ENCODE peak calls at places on chromosome 1, in nine cellular contexts. E, R, V, Z, Y, G, J, N and O are unnamed samples.

GRCh38 chr1:38451541-38451993 is 405.0 kb upstream of the POU3F1 start:
- DNase-seq in E (no peak), R (peak; percentile 87), V (no peak), Z (no peak), Y (no peak), G (peak; percentile 26), J (no peak), N (no peak), O (peak; percentile 63)

GRCh38 chr1:39021431-39021830 is 4.7 kb upstream of the NDUFS5 start:
- DNase-seq in E (no peak), R (no peak), V (no peak), Z (no peak), Y (no peak), G (peak; percentile 15), J (no peak), N (no peak), O (no peak)

GRCh38 chr1:147673401-147673800 is 3.1 kb upstream of the ACP6 start:
- DNase-seq in E (no peak), R (no peak), V (no peak), Z (no peak), Y (no peak), G (peak; percentile 28), J (no peak), N (no peak), O (no peak)

GRCh38 chr1:24021403-24022266 is 41.5 kb upstream of the SRSF10 start:
- DNase-seq in E (peak; percentile 33), R (no peak), V (no peak), Z (peak; percentile 84), Y (no peak), G (peak; percentile 42), J (no peak), N (no peak), O (no peak)

GRCh38 chr1:171819946-171820345 is 21.4 kb upstream of the DNM3 start:
- DNase-seq in E (no peak), R (no peak), V (no peak), Z (no peak), Y (no peak), G (no peak), J (no peak), N (no peak), O (no peak)

GRCh38 chr1:94633051-94633450 is 91.5 kb upstream of the F3 start:
- DNase-seq in E (no peak), R (no peak), V (no peak), Z (no peak), Y (no peak), G (peak; percentile 74), J (no peak), N (no peak), O (no peak)

GRCh38 chr1:154760469-154760933 is 109.6 kb downstream of the KCNN3 start:
- DNase-seq in E (peak; percentile 56), R (peak; percentile 61), V (peak; percentile 91), Z (peak; percentile 75), Y (peak; percentile 69), G (no peak), J (peak; percentile 91), N (peak; percentile 90), O (peak; percentile 86)

GRCh38 chr1:18279713-18280074 is 172.1 kb downstream of the IGSF21 start:
- DNase-seq in E (no peak), R (no peak), V (no peak), Z (no peak), Y (no peak), G (no peak), J (no peak), N (no peak), O (no peak)

GRCh38 chr1:228315484-228315944 is 91.1 kb downstream of the TRIM11 start:
- DNase-seq in E (no peak), R (no peak), V (no peak), Z (no peak), Y (no peak), G (no peak), J (no peak), N (no peak), O (no peak)

GRCh38 chr1:39418223-39418622 is 73.2 kb upstream of the BMP8A start:
- DNase-seq in E (no peak), R (no peak), V (no peak), Z (no peak), Y (no peak), G (peak; percentile 44), J (no peak), N (no peak), O (no peak)

GRCh38 chr1:201720522-201720844 is 108.5 kb upstream of the IPO9 start:
- DNase-seq in E (no peak), R (peak; percentile 44), V (no peak), Z (no peak), Y (no peak), G (no peak), J (no peak), N (no peak), O (no peak)

GRCh38 chr1:234600418-234601216 is 9.4 kb downstream of the IRF2BP2 start:
- DNase-seq in E (peak; percentile 50), R (no peak), V (no peak), Z (peak; percentile 55), Y (no peak), G (no peak), J (no peak), N (peak; percentile 56), O (peak; percentile 75)

GRCh38 chr1:163170975-163171676 is 31.6 kb downstream of the RGS5 start:
- DNase-seq in E (no peak), R (no peak), V (no peak), Z (peak; percentile 13), Y (no peak), G (peak; percentile 26), J (no peak), N (no peak), O (peak; percentile 36)

GRCh38 chr1:230427981-230428380 is 1.8 kb upstream of the PGBD5 start:
- DNase-seq in E (no peak), R (peak; percentile 66), V (no peak), Z (no peak), Y (no peak), G (no peak), J (no peak), N (no peak), O (no peak)

GRCh38 chr1:21574464-21575151 is 65.4 kb downstream of the ALPL start:
- DNase-seq in E (no peak), R (peak; percentile 77), V (no peak), Z (no peak), Y (no peak), G (peak; percentile 35), J (no peak), N (no peak), O (no peak)

GRCh38 chr1:59939393-59939792 is 12.8 kb upstream of the CYP2J2 start:
- DNase-seq in E (no peak), R (no peak), V (no peak), Z (no peak), Y (no peak), G (no peak), J (no peak), N (no peak), O (no peak)

GRCh38 chr1:236002025-236002390 is 62.9 kb downstream of the NID1 start:
- DNase-seq in E (no peak), R (no peak), V (no peak), Z (no peak), Y (no peak), G (no peak), J (no peak), N (no peak), O (no peak)

GRCh38 chr1:23337869-23338268 is 6.2 kb downstream of the HNRNPR start:
- DNase-seq in E (no peak), R (no peak), V (no peak), Z (no peak), Y (no peak), G (no peak), J (no peak), N (no peak), O (no peak)

GRCh38 chr1:12407050-12407961 is 177.5 kb downstream of the VPS13D start:
- DNase-seq in E (no peak), R (no peak), V (no peak), Z (peak; percentile 35), Y (no peak), G (peak; percentile 80), J (no peak), N (peak; percentile 18), O (peak; percentile 62)

GRCh38 chr1:1521331-1521730 is 9.4 kb downstream of the ATAD3A start:
- DNase-seq in E (no peak), R (no peak), V (no peak), Z (no peak), Y (no peak), G (no peak), J (no peak), N (no peak), O (no peak)

GRCh38 chr1:21308847-21309652 is 18.8 kb upstream of the ECE1 start:
- DNase-seq in E (peak; percentile 80), R (peak; percentile 83), V (no peak), Z (no peak), Y (no peak), G (peak; percentile 62), J (no peak), N (no peak), O (no peak)

GRCh38 chr1:53349369-53349705 is 21.5 kb upstream of the LRP8 start:
- DNase-seq in E (no peak), R (no peak), V (peak; percentile 38), Z (no peak), Y (peak; percentile 6), G (no peak), J (peak; percentile 7), N (no peak), O (no peak)

GRCh38 chr1:156012051-156012817 is 8.5 kb downstream of the SSR2 start:
- DNase-seq in E (no peak), R (no peak), V (no peak), Z (no peak), Y (no peak), G (no peak), J (no peak), N (peak; percentile 62), O (no peak)

GRCh38 chr1:86156571-86157455 is at the start of gene COL24A1:
- DNase-seq in E (peak; percentile 6), R (peak; percentile 87), V (peak; percentile 68), Z (no peak), Y (peak; percentile 19), G (peak; percentile 31), J (no peak), N (peak; percentile 52), O (peak; percentile 93)

GRCh38 chr1:228811655-228812315 is 76.5 kb downstream of the RHOU start:
- DNase-seq in E (no peak), R (no peak), V (no peak), Z (no peak), Y (no peak), G (no peak), J (no peak), N (no peak), O (no peak)

GRCh38 chr1:160830321-160831153 is 32.1 kb downstream of the CD244 start:
- DNase-seq in E (peak; percentile 67), R (peak; percentile 90), V (peak; percentile 87), Z (peak; percentile 77), Y (peak; percentile 63), G (peak; percentile 15), J (peak; percentile 74), N (peak; percentile 66), O (peak; percentile 86)

GRCh38 chr1:66331641-66332523 is 202.1 kb upstream of the SGIP1 start:
- DNase-seq in E (peak; percentile 24), R (peak; percentile 94), V (peak; percentile 74), Z (peak; percentile 38), Y (no peak), G (peak; percentile 93), J (peak; percentile 41), N (no peak), O (peak; percentile 81)

GRCh38 chr1:24993871-24994270 is 63.8 kb upstream of the RUNX3 start:
- DNase-seq in E (no peak), R (no peak), V (no peak), Z (no peak), Y (no peak), G (no peak), J (no peak), N (no peak), O (no peak)

GRCh38 chr1:155320661-155321576 is at the start of gene RUSC1:
- DNase-seq in E (peak; percentile 87), R (peak; percentile 79), V (peak; percentile 86), Z (no peak), Y (no peak), G (peak; percentile 51), J (peak; percentile 61), N (peak; percentile 81), O (peak; percentile 89)

GRCh38 chr1:205668951-205669340 is 11.4 kb downstream of the SLC45A3 start:
- DNase-seq in E (no peak), R (no peak), V (no peak), Z (peak; percentile 42), Y (no peak), G (no peak), J (no peak), N (peak; percentile 82), O (peak; percentile 58)

GRCh38 chr1:15722411-15722810 is 13.6 kb upstream of the SLC25A34 start:
- DNase-seq in E (no peak), R (no peak), V (no peak), Z (no peak), Y (no peak), G (no peak), J (no peak), N (no peak), O (no peak)